ENCODE peak calls at places on chromosomes 13 and 19, in six cellular contexts. M, Y, S, E, D and L are unnamed samples.

GRCh38 chr13:67273001-67273400 is 42.9 kb upstream of the PCDH9 start:
- DNase-seq in M (no peak), Y (no peak), S (peak; percentile 20), E (no peak), D (no peak), L (no peak)

GRCh38 chr13:29749401-29750177 is 100.8 kb downstream of the UBL3 start:
- DNase-seq in M (no peak), Y (no peak), S (peak; percentile 84), E (no peak), D (peak; percentile 79), L (no peak)

GRCh38 chr13:28357846-28358496 is 137.0 kb downstream of the FLT1 start:
- DNase-seq in M (no peak), Y (no peak), S (no peak), E (no peak), D (peak; percentile 68), L (no peak)

GRCh38 chr19:12331211-12331941 is 2.1 kb downstream of the ZNF563 start:
- DNase-seq in M (no peak), Y (no peak), S (no peak), E (no peak), D (no peak), L (no peak)

GRCh38 chr19:33689138-33689746 is 67.5 kb downstream of the CHST8 start:
- DNase-seq in M (no peak), Y (no peak), S (no peak), E (no peak), D (no peak), L (no peak)

GRCh38 chr19:49859838-49860715 is 7.3 kb downstream of the PNKP start:
- DNase-seq in M (no peak), Y (no peak), S (no peak), E (no peak), D (no peak), L (no peak)

GRCh38 chr19:39631178-39631577 is 24.5 kb upstream of the LGALS16 start:
- DNase-seq in M (no peak), Y (peak; percentile 88), S (no peak), E (no peak), D (no peak), L (no peak)

GRCh38 chr13:106286811-106287210 is 248.7 kb downstream of the EFNB2 start:
- DNase-seq in M (no peak), Y (peak; percentile 34), S (no peak), E (no peak), D (peak; percentile 4), L (no peak)

GRCh38 chr19:6676288-6676687 is 6.3 kb upstream of the TNFSF14 start:
- DNase-seq in M (no peak), Y (no peak), S (no peak), E (no peak), D (no peak), L (no peak)

GRCh38 chr19:11453468-11454341 is 18.3 kb downstream of the PRKCSH start:
- DNase-seq in M (peak; percentile 70), Y (no peak), S (no peak), E (no peak), D (no peak), L (no peak)

GRCh38 chr19:42023121-42023942 is 29.3 kb upstream of the ATP1A3 start:
- DNase-seq in M (peak; percentile 84), Y (peak; percentile 70), S (peak; percentile 8), E (peak; percentile 76), D (no peak), L (no peak)

GRCh38 chr13:104898484-104898883 is 1637.0 kb downstream of the EFNB2 start:
- DNase-seq in M (no peak), Y (no peak), S (no peak), E (no peak), D (no peak), L (no peak)

GRCh38 chr19:1133471-1133929 is 29.7 kb downstream of the GPX4 start:
- DNase-seq in M (peak; percentile 80), Y (peak; percentile 71), S (no peak), E (peak; percentile 86), D (no peak), L (no peak)

GRCh38 chr19:571127-571974 is 1.0 kb upstream of the BSG start:
- DNase-seq in M (peak; percentile 77), Y (peak; percentile 74), S (peak; percentile 35), E (peak; percentile 72), D (peak; percentile 81), L (peak; percentile 56)

GRCh38 chr19:41144403-41144802 is 30.2 kb downstream of the CYP2F1 start:
- DNase-seq in M (peak; percentile 92), Y (peak; percentile 89), S (peak; percentile 78), E (peak; percentile 89), D (peak; percentile 79), L (peak; percentile 54)

GRCh38 chr19:10219678-10220077 is 11.5 kb downstream of the S1PR2 start:
- DNase-seq in M (no peak), Y (peak; percentile 57), S (peak; percentile 89), E (peak; percentile 79), D (peak; percentile 36), L (no peak)

GRCh38 chr19:40235238-40236025 is 8.9 kb upstream of the CCNP start:
- DNase-seq in M (no peak), Y (peak; percentile 14), S (no peak), E (peak; percentile 60), D (no peak), L (no peak)

GRCh38 chr19:53892981-53893325 is 11.0 kb downstream of the PRKCG start:
- DNase-seq in M (no peak), Y (peak; percentile 72), S (no peak), E (peak; percentile 69), D (no peak), L (no peak)

GRCh38 chr13:79541426-79542049 is 60.6 kb downstream of the NDFIP2 start:
- DNase-seq in M (no peak), Y (peak; percentile 68), S (peak; percentile 73), E (no peak), D (peak; percentile 76), L (peak; percentile 63)

GRCh38 chr13:110283661-110284516 is 23.1 kb downstream of the COL4A1 start:
- DNase-seq in M (no peak), Y (no peak), S (peak; percentile 66), E (no peak), D (no peak), L (no peak)

GRCh38 chr13:47094734-47095434 is 198.0 kb upstream of the HTR2A start:
- DNase-seq in M (no peak), Y (peak; percentile 11), S (no peak), E (no peak), D (no peak), L (no peak)

GRCh38 chr19:55386515-55386947 is 799 bp downstream of the RPL28 start:
- DNase-seq in M (no peak), Y (no peak), S (no peak), E (no peak), D (no peak), L (no peak)

GRCh38 chr19:5466814-5467291 is 11.6 kb downstream of the ZNRF4 start:
- DNase-seq in M (no peak), Y (no peak), S (no peak), E (no peak), D (no peak), L (no peak)

GRCh38 chr19:933553-933882 is 7.7 kb downstream of the ARID3A start:
- DNase-seq in M (no peak), Y (no peak), S (no peak), E (no peak), D (no peak), L (no peak)

GRCh38 chr13:59890064-59890463 is 273.7 kb downstream of the DIAPH3 start:
- DNase-seq in M (no peak), Y (no peak), S (peak; percentile 19), E (no peak), D (peak; percentile 20), L (no peak)

GRCh38 chr19:4360641-4361151 is 17.3 kb downstream of the MPND start:
- DNase-seq in M (no peak), Y (peak; percentile 42), S (no peak), E (peak; percentile 53), D (no peak), L (no peak)

GRCh38 chr13:65339236-65339635 is 1890.9 kb downstream of the PCDH9 start:
- DNase-seq in M (no peak), Y (no peak), S (peak; percentile 59), E (no peak), D (peak; percentile 7), L (no peak)

GRCh38 chr13:65347420-65348030 is 1882.6 kb downstream of the PCDH9 start:
- DNase-seq in M (no peak), Y (no peak), S (no peak), E (no peak), D (no peak), L (no peak)

GRCh38 chr13:65342938-65343337 is 1887.2 kb downstream of the PCDH9 start:
- DNase-seq in M (no peak), Y (no peak), S (peak; percentile 11), E (no peak), D (peak; percentile 59), L (no peak)
- H2BK15ac ChIP-seq in M (no peak overlapping the region), Y (no peak overlapping the region), S (no peak overlapping the region), E (no peak overlapping the region), D (no peak overlapping the region), L (no peak overlapping the region)

GRCh38 chr13:75669706-75670105 is 33.6 kb downstream of the LMO7 start:
- DNase-seq in M (no peak), Y (no peak), S (no peak), E (no peak), D (no peak), L (no peak)
- H2BK15ac ChIP-seq in M (no peak overlapping the region), Y (no peak overlapping the region), S (peak overlapping the region; percentile 25), E (no peak overlapping the region), D (no peak overlapping the region), L (no peak overlapping the region)

DNA sequence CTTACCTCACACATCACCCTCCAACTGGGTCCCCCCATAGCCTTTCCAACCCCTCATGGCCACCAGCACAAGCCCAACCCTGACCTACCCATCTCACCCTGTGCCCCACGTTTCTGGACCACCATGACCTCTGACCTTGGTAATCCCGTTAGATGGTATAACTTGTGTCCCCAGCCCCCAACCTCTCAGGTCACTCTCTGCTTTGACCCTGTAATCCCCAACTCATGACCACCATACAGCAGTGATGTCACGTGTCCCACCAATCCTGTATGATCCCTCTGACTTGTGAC is 8.5 kb downstream of the KLC3 start:
- DNase-seq in M (no peak), Y (no peak), S (no peak), E (no peak), D (no peak), L (no peak)
- H2BK15ac ChIP-seq in M (no peak overlapping the region), Y (no peak overlapping the region), S (no peak overlapping the region), E (no peak overlapping the region), D (no peak overlapping the region), L (no peak overlapping the region)

GRCh38 chr13:40486518-40487163 is 179.8 kb downstream of the FOXO1 start:
- DNase-seq in M (no peak), Y (no peak), S (no peak), E (no peak), D (no peak), L (no peak)

GRCh38 chr13:40484101-40484800 is 182.2 kb downstream of the FOXO1 start:
- DNase-seq in M (no peak), Y (no peak), S (no peak), E (no peak), D (no peak), L (no peak)

GRCh38 chr13:40483601-40484000 is 182.8 kb downstream of the FOXO1 start:
- DNase-seq in M (no peak), Y (no peak), S (no peak), E (no peak), D (no peak), L (no peak)

GRCh38 chr13:40485611-40486517 is 180.6 kb downstream of the FOXO1 start:
- DNase-seq in M (no peak), Y (no peak), S (no peak), E (no peak), D (no peak), L (no peak)

DNA sequence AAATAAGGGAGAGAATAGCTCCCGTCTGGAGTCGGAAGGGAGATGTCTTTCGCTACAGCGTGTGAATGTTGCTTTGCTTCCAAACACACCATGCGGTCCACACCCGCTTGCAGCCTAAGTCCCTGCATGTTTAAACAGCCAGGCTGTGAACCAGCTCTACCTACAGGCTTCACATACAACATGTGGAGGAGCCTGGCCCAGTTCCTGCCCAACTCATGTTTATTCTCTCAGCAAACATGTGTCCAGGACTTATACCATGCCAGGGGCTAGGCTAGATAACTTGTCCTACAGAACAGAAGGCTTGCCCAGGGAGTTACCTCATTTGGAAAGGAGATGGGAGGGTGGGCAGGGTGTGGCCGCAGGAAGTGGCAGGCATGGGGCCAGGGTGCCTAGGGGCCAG is 181.5 kb downstream of the FOXO1 start:
- DNase-seq in M (no peak), Y (no peak), S (no peak), E (no peak), D (no peak), L (no peak)
- H2BK15ac ChIP-seq in M (peak overlapping the region; percentile 90), Y (no peak overlapping the region), S (no peak overlapping the region), E (no peak overlapping the region), D (no peak overlapping the region), L (no peak overlapping the region)